ENCODE peak calls at places on chromosomes 12 and 14, in six cellular contexts. R, Q, I, F, U and W are unnamed samples. For H3K4me1, the result is how much of the 10 kb centered on the place peaks cover.

GRCh38 chr14:74510955-74511354 is 17.4 kb downstream of the ISCA2 start:
- DNase-seq in R (no peak), U (peak), I (no peak), Q (no peak), F (peak), W (peak)

GRCh38 chr14:100446572-100446971 is 123.4 kb downstream of the SLC25A47 start:
- DNase-seq in Q (peak), I (no peak), F (no peak), R (no peak), U (peak), W (no peak)

GRCh38 chr14:99129211-99129696 is 142.7 kb downstream of the BCL11B start:
- DNase-seq in R (no peak), U (no peak), I (no peak), F (no peak), Q (no peak), W (no peak)

GRCh38 chr14:32933943-32934890 is 4.5 kb upstream of the NPAS3 start:
- DNase-seq in Q (peak), F (no peak), R (no peak), U (no peak), I (no peak), W (peak)

GRCh38 chr12:26361964-26362363 is 166.6 kb downstream of the SSPN start:
- DNase-seq in F (no peak), U (no peak), I (no peak), Q (no peak), R (no peak), W (no peak)

GRCh38 chr12:46362895-46363581 is 9.5 kb downstream of the SLC38A2 start:
- DNase-seq in F (no peak), R (no peak), I (no peak), Q (no peak), U (no peak), W (no peak)

GRCh38 chr12:119910586-119910985 is 33.5 kb upstream of the CIT start:
- DNase-seq in I (no peak), R (no peak), Q (no peak), F (no peak), U (no peak), W (no peak)

GRCh38 chr12:121709478-121709890 is 3.1 kb upstream of the TMEM120B start:
- DNase-seq in F (peak), R (no peak), U (peak), Q (no peak), I (no peak), W (no peak)

GRCh38 chr12:25924535-25925001 is 33.9 kb upstream of the RASSF8 start:
- DNase-seq in U (peak), F (no peak), I (no peak), R (no peak), Q (peak), W (no peak)

GRCh38 chr14:69056389-69056788 is 77.3 kb upstream of the ACTN1 start:
- DNase-seq in R (peak), I (no peak), F (peak), Q (no peak), U (no peak), W (no peak)

GRCh38 chr12:116881325-116881866 is at the start of gene HRK:
- DNase-seq in Q (no peak), R (no peak), U (no peak), F (no peak), I (peak), W (no peak)

GRCh38 chr12:22228022-22228875 is 106.3 kb downstream of the ST8SIA1 start:
- DNase-seq in U (no peak), Q (no peak), R (no peak), F (peak), I (no peak), W (no peak)

GRCh38 chr12:38905480-38906351 is at the start of gene CPNE8:
- DNase-seq in R (peak), F (no peak), Q (peak), I (peak), U (peak), W (peak)

GRCh38 chr14:105249175-105250007 is 1.1 kb downstream of the BTBD6 start:
- DNase-seq in Q (peak), F (peak), I (no peak), U (peak), R (no peak), W (no peak)

GRCh38 chr14:77014004-77014604 is 14.4 kb downstream of the IRF2BPL start:
- DNase-seq in Q (peak), F (peak), U (no peak), R (no peak), I (peak), W (peak)

GRCh38 chr12:108241961-108242360 is 97.2 kb downstream of the CMKLR1 start:
- DNase-seq in I (no peak), R (no peak), U (no peak), Q (no peak), F (no peak), W (no peak)

GRCh38 chr12:103353913-103354312 is 141.9 kb downstream of the C12orf42 start:
- DNase-seq in F (no peak), U (no peak), I (no peak), R (no peak), Q (no peak), W (no peak)

GRCh38 chr14:60250318-60251035 is 1.5 kb downstream of the PPM1A start:
- DNase-seq in Q (no peak), R (no peak), U (peak), I (no peak), F (peak), W (no peak)

GRCh38 chr14:60247994-60248696 is 876 bp upstream of the PPM1A start:
- DNase-seq in R (peak), U (peak), Q (peak), I (peak), F (peak), W (peak)

GRCh38 chr14:60251877-60252276 is 2.9 kb downstream of the PPM1A start:
- DNase-seq in R (no peak), U (no peak), I (no peak), Q (no peak), F (no peak), W (no peak)

GRCh38 chr14:60249321-60250251 is 565 bp downstream of the PPM1A start:
- DNase-seq in I (peak), U (peak), F (peak), Q (peak), R (peak), W (peak)

DNA sequence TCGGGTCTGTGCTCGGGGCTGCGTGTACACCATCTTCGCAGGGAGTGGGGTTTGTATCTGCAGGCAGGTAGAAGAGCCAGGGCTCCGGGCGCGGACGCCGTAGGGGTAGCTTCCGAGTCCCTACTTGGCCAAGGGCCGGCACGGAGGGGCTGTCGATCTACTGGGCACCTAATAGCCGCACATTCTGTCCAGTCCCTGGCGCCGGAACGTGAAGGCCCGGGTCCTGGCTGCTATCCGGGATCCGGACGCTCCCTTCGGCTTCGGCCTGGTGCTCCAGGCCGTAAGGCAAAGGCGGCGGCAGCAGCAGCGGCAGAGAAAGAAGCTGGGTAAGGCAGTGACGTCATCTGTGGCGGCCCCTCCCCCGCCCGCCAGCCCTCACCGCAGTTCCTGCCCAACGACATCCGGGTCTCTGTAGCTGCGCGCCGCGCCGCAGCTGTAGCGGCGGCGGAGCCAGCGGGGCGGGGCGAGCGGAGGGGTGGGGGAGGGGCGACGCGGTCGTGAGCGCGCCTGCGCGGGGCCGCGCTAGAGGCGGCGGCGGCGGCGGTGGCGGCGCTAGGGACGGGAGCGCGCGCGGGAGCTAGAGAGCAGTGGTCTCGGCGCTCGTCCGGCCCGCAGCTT is at the start of gene PPM1A:
- DNase-seq in F (peak), I (peak), U (peak), Q (peak), R (peak), W (peak)
- H3K4me1 ChIP-seq in F (under half), I (under half), U (under half), Q (under half), R (under half), W (under half)

GRCh38 chr12:126312457-126312856 is 1247.2 kb downstream of the AACS start:
- DNase-seq in F (no peak), U (no peak), I (no peak), R (no peak), Q (no peak), W (no peak)

DNA sequence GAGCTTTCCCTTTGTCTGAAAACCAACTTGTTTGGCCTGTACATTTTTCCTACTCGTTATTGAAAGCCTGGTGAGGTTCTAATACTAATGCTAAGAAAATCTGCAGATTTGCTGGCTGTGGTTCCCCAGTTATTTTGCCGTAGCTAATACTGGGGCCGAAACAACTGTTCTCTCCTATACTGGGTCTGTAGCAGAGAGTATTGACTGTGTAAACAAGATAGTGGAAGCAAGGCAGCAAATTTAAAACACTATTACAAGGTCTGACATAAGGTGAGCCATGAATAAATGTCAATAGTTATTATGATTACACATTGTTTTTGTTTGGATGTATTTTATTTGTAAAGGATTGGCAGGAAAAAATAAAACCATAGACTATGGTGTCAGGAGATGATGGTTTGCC is 1244.0 kb downstream of the AACS start:
- DNase-seq in F (no peak), U (no peak), Q (no peak), R (no peak), I (no peak), W (no peak)
- H3K27ac ChIP-seq in F (no peak), U (no peak), Q (no peak), R (no peak), I (no peak), W (no peak)

DNA sequence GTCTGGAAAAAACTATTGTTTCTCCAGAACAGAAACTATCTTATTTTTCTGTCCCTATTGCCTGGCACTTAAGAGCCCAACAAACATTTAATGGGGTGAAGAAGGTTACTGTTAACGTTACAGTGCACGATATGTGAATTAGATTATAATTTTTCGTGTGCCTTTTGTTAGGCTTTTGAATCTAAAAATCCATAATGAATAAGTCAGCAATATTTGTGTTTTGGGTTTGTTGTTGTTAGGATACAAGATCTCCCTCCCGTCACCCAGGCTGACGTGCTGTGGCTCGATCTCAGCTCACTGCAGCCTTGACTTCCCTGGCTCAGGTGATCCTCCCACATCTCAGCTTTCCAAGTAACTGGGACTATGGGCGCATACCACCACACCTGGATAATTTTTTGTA is 7.9 kb downstream of the METAP2 start:
- DNase-seq in R (no peak), Q (no peak), I (no peak), U (no peak), F (no peak), W (no peak)
- H3K4me1 ChIP-seq in R (under half), Q (under half), I (under half), U (under half), F (under half), W (under half)

GRCh38 chr14:61253064-61253753 is 27.9 kb downstream of the TMEM30B start:
- DNase-seq in Q (no peak), F (no peak), U (no peak), I (no peak), R (no peak), W (no peak)
- H3K27ac ChIP-seq in Q (no peak), F (peak), U (no peak), I (no peak), R (no peak), W (no peak)